ENCODE peak calls at places on chromosome 22, in seven cellular contexts. One of them, this sample, is unnamed.

GRCh38 chr22:18044548-18045271 is 20.3 kb upstream of the MICAL3 start:
- DNase-seq in pancreas: peak
- DNase-seq in heart right ventricle: peak
- DNase-seq in endodermal cell: no peak
- DNase-seq in lower leg skin: no peak
- DNase-seq in brain microvascular endothelial cell: peak
- DNase-seq in hepatocyte: no peak
- DNase-seq in this sample: no peak

GRCh38 chr22:20253161-20253560 is 15.0 kb downstream of the RTN4R start:
- DNase-seq in pancreas: no peak
- DNase-seq in heart right ventricle: no peak
- DNase-seq in endodermal cell: no peak
- DNase-seq in lower leg skin: no peak
- DNase-seq in brain microvascular endothelial cell: no peak
- DNase-seq in hepatocyte: no peak
- DNase-seq in this sample: no peak

GRCh38 chr22:19331975-19332374 is 40.5 kb upstream of the CLTCL1 start:
- DNase-seq in pancreas: no peak
- DNase-seq in heart right ventricle: no peak
- DNase-seq in endodermal cell: no peak
- DNase-seq in lower leg skin: no peak
- DNase-seq in brain microvascular endothelial cell: no peak
- DNase-seq in hepatocyte: no peak
- DNase-seq in this sample: no peak

GRCh38 chr22:46042786-46043185 is 65.8 kb upstream of the WNT7B start:
- DNase-seq in pancreas: no peak
- DNase-seq in heart right ventricle: no peak
- DNase-seq in endodermal cell: peak
- DNase-seq in lower leg skin: no peak
- DNase-seq in brain microvascular endothelial cell: no peak
- DNase-seq in hepatocyte: no peak
- DNase-seq in this sample: no peak

GRCh38 chr22:36081023-36081431 is 52.4 kb upstream of the RBFOX2 start:
- DNase-seq in pancreas: no peak
- DNase-seq in heart right ventricle: no peak
- DNase-seq in endodermal cell: no peak
- DNase-seq in lower leg skin: peak
- DNase-seq in brain microvascular endothelial cell: peak
- DNase-seq in hepatocyte: peak
- DNase-seq in this sample: no peak

GRCh38 chr22:50674606-50675552 is 2.3 kb downstream of the SHANK3 start:
- DNase-seq in pancreas: peak
- DNase-seq in heart right ventricle: no peak
- DNase-seq in endodermal cell: peak
- DNase-seq in lower leg skin: no peak
- DNase-seq in brain microvascular endothelial cell: no peak
- DNase-seq in hepatocyte: peak
- DNase-seq in this sample: no peak

GRCh38 chr22:48523761-48524160 is 1303.9 kb downstream of the BRD1 start:
- DNase-seq in pancreas: no peak
- DNase-seq in heart right ventricle: no peak
- DNase-seq in endodermal cell: no peak
- DNase-seq in lower leg skin: no peak
- DNase-seq in brain microvascular endothelial cell: no peak
- DNase-seq in hepatocyte: no peak
- DNase-seq in this sample: no peak

GRCh38 chr22:47251911-47252310 is 489.5 kb downstream of the TBC1D22A start:
- DNase-seq in pancreas: no peak
- DNase-seq in heart right ventricle: no peak
- DNase-seq in endodermal cell: no peak
- DNase-seq in lower leg skin: no peak
- DNase-seq in brain microvascular endothelial cell: no peak
- DNase-seq in hepatocyte: no peak
- DNase-seq in this sample: no peak

GRCh38 chr22:21876486-21877176 is 9.2 kb upstream of the MAPK1 start:
- DNase-seq in pancreas: no peak
- DNase-seq in heart right ventricle: no peak
- DNase-seq in endodermal cell: no peak
- DNase-seq in lower leg skin: no peak
- DNase-seq in brain microvascular endothelial cell: peak
- DNase-seq in hepatocyte: no peak
- DNase-seq in this sample: no peak

GRCh38 chr22:33400061-33400840 is 342.1 kb upstream of the SYN3 start:
- DNase-seq in pancreas: no peak
- DNase-seq in heart right ventricle: no peak
- DNase-seq in endodermal cell: no peak
- DNase-seq in lower leg skin: no peak
- DNase-seq in brain microvascular endothelial cell: no peak
- DNase-seq in hepatocyte: no peak
- DNase-seq in this sample: no peak

GRCh38 chr22:29206372-29207230 is 905 bp downstream of the EMID1 start:
- DNase-seq in pancreas: no peak
- DNase-seq in heart right ventricle: no peak
- DNase-seq in endodermal cell: no peak
- DNase-seq in lower leg skin: no peak
- DNase-seq in brain microvascular endothelial cell: no peak
- DNase-seq in hepatocyte: no peak
- DNase-seq in this sample: no peak

GRCh38 chr22:19664951-19665783 is 49.1 kb upstream of the SEPTIN5 start:
- DNase-seq in pancreas: no peak
- DNase-seq in heart right ventricle: no peak
- DNase-seq in endodermal cell: peak
- DNase-seq in lower leg skin: no peak
- DNase-seq in brain microvascular endothelial cell: no peak
- DNase-seq in hepatocyte: no peak
- DNase-seq in this sample: no peak

GRCh38 chr22:20494978-20495860 is at the start of gene KLHL22:
- DNase-seq in pancreas: peak
- DNase-seq in heart right ventricle: peak
- DNase-seq in endodermal cell: no peak
- DNase-seq in lower leg skin: no peak
- DNase-seq in brain microvascular endothelial cell: no peak
- DNase-seq in hepatocyte: peak
- DNase-seq in this sample: peak

GRCh38 chr22:19870153-19871022 is 15.7 kb upstream of the GNB1L start:
- DNase-seq in pancreas: no peak
- DNase-seq in heart right ventricle: no peak
- DNase-seq in endodermal cell: peak
- DNase-seq in lower leg skin: no peak
- DNase-seq in brain microvascular endothelial cell: no peak
- DNase-seq in hepatocyte: no peak
- DNase-seq in this sample: no peak

GRCh38 chr22:42432818-42433217 is 615 bp upstream of the NFAM1 start:
- DNase-seq in pancreas: no peak
- DNase-seq in heart right ventricle: no peak
- DNase-seq in endodermal cell: peak
- DNase-seq in lower leg skin: no peak
- DNase-seq in brain microvascular endothelial cell: no peak
- DNase-seq in hepatocyte: no peak
- DNase-seq in this sample: no peak
- H3K4me3 ChIP-seq in pancreas: no peak
- H3K4me3 ChIP-seq in heart right ventricle: no peak
- H3K4me3 ChIP-seq in endodermal cell: no peak
- H3K4me3 ChIP-seq in lower leg skin: no peak
- H3K4me3 ChIP-seq in brain microvascular endothelial cell: no peak
- H3K4me3 ChIP-seq in hepatocyte: no peak
- H3K4me3 ChIP-seq in this sample: no peak

GRCh38 chr22:27138471-27138870 is 481.1 kb downstream of the MIAT start:
- DNase-seq in pancreas: no peak
- DNase-seq in heart right ventricle: no peak
- DNase-seq in endodermal cell: no peak
- DNase-seq in lower leg skin: no peak
- DNase-seq in brain microvascular endothelial cell: no peak
- DNase-seq in hepatocyte: no peak
- DNase-seq in this sample: no peak

GRCh38 chr22:27136596-27136995 is 479.2 kb downstream of the MIAT start:
- DNase-seq in pancreas: no peak
- DNase-seq in heart right ventricle: no peak
- DNase-seq in endodermal cell: no peak
- DNase-seq in lower leg skin: no peak
- DNase-seq in brain microvascular endothelial cell: no peak
- DNase-seq in hepatocyte: no peak
- DNase-seq in this sample: no peak

GRCh38 chr22:27144345-27144744 is 487.0 kb downstream of the MIAT start:
- DNase-seq in pancreas: no peak
- DNase-seq in heart right ventricle: no peak
- DNase-seq in endodermal cell: peak
- DNase-seq in lower leg skin: no peak
- DNase-seq in brain microvascular endothelial cell: no peak
- DNase-seq in hepatocyte: no peak
- DNase-seq in this sample: no peak

GRCh38 chr22:27137809-27138400 is 480.5 kb downstream of the MIAT start:
- DNase-seq in pancreas: no peak
- DNase-seq in heart right ventricle: no peak
- DNase-seq in endodermal cell: no peak
- DNase-seq in lower leg skin: no peak
- DNase-seq in brain microvascular endothelial cell: no peak
- DNase-seq in hepatocyte: no peak
- DNase-seq in this sample: no peak

GRCh38 chr22:27139935-27140493 is 482.6 kb downstream of the MIAT start:
- DNase-seq in pancreas: no peak
- DNase-seq in heart right ventricle: no peak
- DNase-seq in endodermal cell: no peak
- DNase-seq in lower leg skin: no peak
- DNase-seq in brain microvascular endothelial cell: peak
- DNase-seq in hepatocyte: peak
- DNase-seq in this sample: no peak
- H3K4me3 ChIP-seq in pancreas: no peak
- H3K4me3 ChIP-seq in heart right ventricle: no peak
- H3K4me3 ChIP-seq in endodermal cell: no peak
- H3K4me3 ChIP-seq in lower leg skin: no peak
- H3K4me3 ChIP-seq in brain microvascular endothelial cell: no peak
- H3K4me3 ChIP-seq in hepatocyte: no peak
- H3K4me3 ChIP-seq in this sample: no peak

GRCh38 chr22:30277547-30278344 is 11.1 kb upstream of the OSM start:
- DNase-seq in pancreas: no peak
- DNase-seq in heart right ventricle: peak
- DNase-seq in endodermal cell: no peak
- DNase-seq in lower leg skin: no peak
- DNase-seq in brain microvascular endothelial cell: peak
- DNase-seq in hepatocyte: peak
- DNase-seq in this sample: no peak
- H3K4me3 ChIP-seq in pancreas: no peak
- H3K4me3 ChIP-seq in heart right ventricle: no peak
- H3K4me3 ChIP-seq in endodermal cell: no peak
- H3K4me3 ChIP-seq in lower leg skin: no peak
- H3K4me3 ChIP-seq in brain microvascular endothelial cell: no peak
- H3K4me3 ChIP-seq in hepatocyte: no peak
- H3K4me3 ChIP-seq in this sample: no peak

GRCh38 chr22:39244073-39244495 is 698 bp downstream of the PDGFB start:
- DNase-seq in pancreas: no peak
- DNase-seq in heart right ventricle: no peak
- DNase-seq in endodermal cell: peak
- DNase-seq in lower leg skin: no peak
- DNase-seq in brain microvascular endothelial cell: no peak
- DNase-seq in hepatocyte: no peak
- DNase-seq in this sample: peak

GRCh38 chr22:39246217-39246616 is 1.4 kb upstream of the PDGFB start:
- DNase-seq in pancreas: no peak
- DNase-seq in heart right ventricle: no peak
- DNase-seq in endodermal cell: no peak
- DNase-seq in lower leg skin: no peak
- DNase-seq in brain microvascular endothelial cell: no peak
- DNase-seq in hepatocyte: no peak
- DNase-seq in this sample: no peak

GRCh38 chr22:39245130-39246039 is 603 bp upstream of the PDGFB start:
- DNase-seq in pancreas: no peak
- DNase-seq in heart right ventricle: no peak
- DNase-seq in endodermal cell: no peak
- DNase-seq in lower leg skin: no peak
- DNase-seq in brain microvascular endothelial cell: no peak
- DNase-seq in hepatocyte: no peak
- DNase-seq in this sample: no peak

GRCh38 chr22:39243443-39244072 is 1.2 kb downstream of the PDGFB start:
- DNase-seq in pancreas: peak
- DNase-seq in heart right ventricle: no peak
- DNase-seq in endodermal cell: peak
- DNase-seq in lower leg skin: no peak
- DNase-seq in brain microvascular endothelial cell: no peak
- DNase-seq in hepatocyte: peak
- DNase-seq in this sample: peak

GRCh38 chr22:39244496-39245129 is at the start of gene PDGFB:
- DNase-seq in pancreas: peak
- DNase-seq in heart right ventricle: peak
- DNase-seq in endodermal cell: peak
- DNase-seq in lower leg skin: no peak
- DNase-seq in brain microvascular endothelial cell: no peak
- DNase-seq in hepatocyte: peak
- DNase-seq in this sample: peak
- H3K4me3 ChIP-seq in pancreas: peak
- H3K4me3 ChIP-seq in heart right ventricle: peak
- H3K4me3 ChIP-seq in endodermal cell: peak
- H3K4me3 ChIP-seq in lower leg skin: peak
- H3K4me3 ChIP-seq in brain microvascular endothelial cell: peak
- H3K4me3 ChIP-seq in hepatocyte: peak
- H3K4me3 ChIP-seq in this sample: peak

GRCh38 chr22:37486224-37486845 is at the start of gene MFNG:
- DNase-seq in pancreas: peak
- DNase-seq in heart right ventricle: peak
- DNase-seq in endodermal cell: peak
- DNase-seq in lower leg skin: peak
- DNase-seq in brain microvascular endothelial cell: no peak
- DNase-seq in hepatocyte: peak
- DNase-seq in this sample: peak
- H3K4me3 ChIP-seq in pancreas: peak
- H3K4me3 ChIP-seq in heart right ventricle: peak
- H3K4me3 ChIP-seq in endodermal cell: no peak
- H3K4me3 ChIP-seq in lower leg skin: peak
- H3K4me3 ChIP-seq in brain microvascular endothelial cell: no peak
- H3K4me3 ChIP-seq in hepatocyte: no peak
- H3K4me3 ChIP-seq in this sample: peak

DNA sequence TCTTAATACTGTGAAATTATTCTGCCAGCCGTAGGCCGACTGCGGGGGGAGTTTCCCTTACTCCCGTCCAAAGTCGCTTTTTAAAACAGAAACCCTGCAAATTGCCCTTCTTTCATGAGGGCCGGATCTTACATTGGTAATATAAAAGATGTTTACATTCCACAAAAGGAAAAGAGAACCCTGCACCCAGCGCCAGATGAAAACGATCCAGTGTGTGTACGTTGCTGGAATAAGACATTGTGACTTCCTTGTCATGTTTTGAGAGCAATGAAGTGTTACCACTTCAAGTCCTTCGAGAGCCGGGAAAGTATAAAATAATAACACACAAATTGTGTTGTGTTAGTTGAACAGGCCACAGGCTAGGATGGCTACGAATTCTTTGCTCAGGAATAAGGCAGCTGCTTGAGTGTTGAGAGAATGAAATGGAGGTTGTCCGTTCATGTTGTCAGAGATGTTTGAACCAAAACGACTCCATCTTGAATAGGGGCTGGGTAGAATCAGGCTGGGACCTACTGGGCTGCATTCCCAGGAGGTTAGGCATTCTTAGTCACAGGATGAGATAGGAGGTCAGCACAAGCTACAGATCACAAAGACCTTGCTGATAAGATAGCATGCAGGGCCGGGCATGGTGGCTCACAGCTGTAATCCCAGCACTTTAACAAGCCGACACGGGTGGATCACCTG is 5.4 kb upstream of the ARHGAP8 start:
- DNase-seq in pancreas: no peak
- DNase-seq in heart right ventricle: no peak
- DNase-seq in endodermal cell: peak
- DNase-seq in lower leg skin: no peak
- DNase-seq in brain microvascular endothelial cell: no peak
- DNase-seq in hepatocyte: peak
- DNase-seq in this sample: no peak
- H3K4me3 ChIP-seq in pancreas: peak
- H3K4me3 ChIP-seq in heart right ventricle: no peak
- H3K4me3 ChIP-seq in endodermal cell: no peak
- H3K4me3 ChIP-seq in lower leg skin: no peak
- H3K4me3 ChIP-seq in brain microvascular endothelial cell: no peak
- H3K4me3 ChIP-seq in hepatocyte: no peak
- H3K4me3 ChIP-seq in this sample: no peak